ENCODE peak calls at places on chromosomes 12 and 14, in five cellular contexts. P, Z, C, T and X are unnamed samples.

GRCh38 chr14:61662437-61663311 is 32.6 kb upstream of the HIF1A start:
- DNase-seq in C (peak), P (peak), Z (peak), T (no peak), X (peak)

GRCh38 chr12:69523433-69524330 is 53.5 kb downstream of the FRS2 start:
- DNase-seq in P (no peak), T (no peak), Z (no peak), C (no peak), X (no peak)

GRCh38 chr12:121805171-121805687 is 1.4 kb downstream of the SETD1B start:
- DNase-seq in T (no peak), Z (no peak), C (peak), P (peak), X (no peak)

GRCh38 chr12:26614217-26614616 is 218.8 kb downstream of the ITPR2 start:
- DNase-seq in C (peak), P (peak), T (no peak), Z (peak), X (no peak)

GRCh38 chr12:39124768-39125167 is 219.4 kb upstream of the CPNE8 start:
- DNase-seq in Z (no peak), P (no peak), C (no peak), T (no peak), X (no peak)

GRCh38 chr12:4114986-4115385 is 158.6 kb upstream of the CCND2 start:
- DNase-seq in T (no peak), P (no peak), C (no peak), Z (no peak), X (no peak)

GRCh38 chr12:115752913-115753726 is 524.4 kb downstream of the MED13L start:
- DNase-seq in Z (no peak), P (peak), T (peak), C (peak), X (peak)

GRCh38 chr14:89429206-89430091 is 12.4 kb upstream of the FOXN3 start:
- DNase-seq in P (peak), T (no peak), C (peak), Z (peak), X (no peak)

GRCh38 chr12:132597333-132598283 is 12.8 kb downstream of the LRCOL1 start:
- DNase-seq in T (no peak), Z (no peak), P (peak), C (peak), X (no peak)

GRCh38 chr14:104547310-104547997 is 32.1 kb upstream of the C14orf180 start:
- DNase-seq in C (no peak), T (peak), Z (no peak), P (no peak), X (no peak)

GRCh38 chr12:57868870-57869609 is 22.5 kb upstream of the CTDSP2 start:
- DNase-seq in Z (no peak), P (no peak), C (peak), T (peak), X (no peak)

GRCh38 chr12:47721431-47721973 is 3.8 kb downstream of the ENDOU start:
- DNase-seq in Z (no peak), T (peak), P (no peak), C (no peak), X (no peak)

GRCh38 chr14:87461704-87462103 is 531.3 kb downstream of the GALC start:
- DNase-seq in C (no peak), Z (no peak), T (no peak), P (no peak), X (no peak)

GRCh38 chr12:10001141-10001778 is 2.3 kb upstream of the CLEC1B start:
- DNase-seq in Z (no peak), P (no peak), C (no peak), T (no peak), X (no peak)

GRCh38 chr14:61678966-61679365 is 16.3 kb upstream of the HIF1A start:
- DNase-seq in T (no peak), P (no peak), Z (no peak), C (no peak), X (no peak)

GRCh38 chr14:42855159-42855558 is 1248.5 kb downstream of the LRFN5 start:
- DNase-seq in T (no peak), P (no peak), C (peak), Z (no peak), X (no peak)

GRCh38 chr12:28568083-28568482 is 377.8 kb downstream of the CCDC91 start:
- DNase-seq in T (no peak), C (no peak), P (peak), Z (no peak), X (no peak)

GRCh38 chr12:114627393-114627792 is 56.6 kb downstream of the TBX3 start:
- DNase-seq in C (no peak), T (no peak), Z (no peak), P (no peak), X (no peak)

GRCh38 chr14:102927346-102927877 is 4.9 kb downstream of the AMN start:
- DNase-seq in P (no peak), C (no peak), Z (no peak), T (peak), X (no peak)

GRCh38 chr12:132429122-132429931 is 60.6 kb upstream of the FBRSL1 start:
- DNase-seq in T (no peak), P (no peak), Z (no peak), C (peak), X (no peak)

GRCh38 chr12:78249578-78249977 is 418.9 kb downstream of the NAV3 start:
- DNase-seq in C (no peak), T (no peak), Z (no peak), P (no peak), X (no peak)

GRCh38 chr12:123931686-123932321 is 40.8 kb downstream of the CCDC92 start:
- DNase-seq in T (no peak), C (no peak), P (no peak), Z (peak), X (no peak)

GRCh38 chr12:3251691-3252090 is 174.5 kb downstream of the TSPAN9 start:
- DNase-seq in C (no peak), P (no peak), T (no peak), Z (no peak), X (no peak)

GRCh38 chr12:38528527-38528926 is 212.0 kb downstream of the ALG10B start:
- DNase-seq in T (no peak), P (no peak), Z (no peak), C (no peak), X (no peak)

GRCh38 chr12:108495054-108495453 is 20.0 kb upstream of the FICD start:
- DNase-seq in T (no peak), Z (no peak), P (peak), C (peak), X (peak)

GRCh38 chr14:53954551-53955233 is 1.9 kb downstream of the BMP4 start:
- DNase-seq in C (no peak), Z (no peak), P (peak), T (no peak), X (no peak)

GRCh38 chr12:42698213-42698612 is 108.7 kb upstream of the PRICKLE1 start:
- DNase-seq in T (no peak), Z (no peak), C (peak), P (no peak), X (no peak)

GRCh38 chr12:132305991-132306884 is 23.2 kb downstream of the GALNT9 start:
- DNase-seq in P (no peak), C (no peak), T (no peak), Z (no peak), X (no peak)